ENCODE peak calls at places on chromosomes 12 and 14, in five cellular contexts. V is uterus, G is HFF-Myc, B is mucosa of gallbladder, P is PC-9. R is an unnamed sample.

GRCh38 chr12:113086249-113087164 is 30.0 kb downstream of the DTX1 start:
- DNase-seq in V (no peak), G (no peak), B (no peak), P (no peak), R (peak; percentile 78)

GRCh38 chr12:91874086-91874865 is 271.4 kb downstream of the BTG1 start:
- DNase-seq in V (no peak), G (no peak), B (no peak), P (no peak), R (no peak)

GRCh38 chr14:91170504-91171121 is 56.7 kb downstream of the DGLUCY start:
- DNase-seq in V (peak; percentile 50), G (no peak), B (peak; percentile 18), P (no peak), R (no peak)

GRCh38 chr12:117240356-117240755 is 50.1 kb upstream of the FBXO21 start:
- DNase-seq in V (no peak), G (no peak), B (no peak), P (no peak), R (no peak)

GRCh38 chr12:27781680-27782079 is 1.6 kb upstream of the MANSC4 start:
- DNase-seq in V (no peak), G (no peak), B (no peak), P (no peak), R (no peak)

GRCh38 chr14:55438066-55438683 is 2.2 kb downstream of the TBPL2 start:
- DNase-seq in V (no peak), G (no peak), B (no peak), P (no peak), R (peak; percentile 59)

GRCh38 chr12:130254476-130255276 is 83.0 kb upstream of the PIWIL1 start:
- DNase-seq in V (no peak), G (no peak), B (no peak), P (no peak), R (no peak)

GRCh38 chr14:23306412-23307145 is at the start of gene BCL2L2:
- DNase-seq in V (peak; percentile 90), G (peak; percentile 65), B (peak; percentile 92), P (peak; percentile 84), R (peak; percentile 83)

GRCh38 chr14:60222820-60223219 is 26.2 kb upstream of the PPM1A start:
- DNase-seq in V (no peak), G (no peak), B (peak; percentile 74), P (peak; percentile 92), R (no peak)

GRCh38 chr12:7083125-7083524 is 9.1 kb downstream of the C1R start:
- DNase-seq in V (no peak), G (no peak), B (no peak), P (no peak), R (no peak)

R was measured in GM12865.